ENCODE peak calls at places on chromosomes 7 and 10, in four cellular contexts. H is nephron progenitor cell; U is left ventricle myocardium inferior; K is CD4-positive, alpha-beta T cell. V is an unnamed sample.

GRCh38 chr7:3995187-3995586 is 686.9 kb upstream of the FOXK1 start:
- DNase-seq in U (no peak), K (no peak), H (no peak), V (no peak)

GRCh38 chr7:13850185-13850752 is 139.2 kb downstream of the ETV1 start:
- DNase-seq in H (no peak), K (peak), U (no peak), V (no peak)

GRCh38 chr7:68429376-68430117 is 1168.7 kb upstream of the AUTS2 start:
- DNase-seq in K (no peak), U (no peak), H (no peak), V (no peak)

GRCh38 chr10:77970869-77971803 is 44.6 kb upstream of the DLG5 start:
- DNase-seq in H (no peak), K (no peak), U (peak), V (no peak)

GRCh38 chr10:59465089-59465488 is 102.7 kb upstream of the FAM13C start:
- DNase-seq in H (no peak), U (no peak), K (no peak), V (no peak)

GRCh38 chr10:101561068-101561915 is 26.8 kb downstream of the POLL start:
- DNase-seq in K (no peak), H (no peak), U (no peak), V (no peak)

GRCh38 chr7:158734861-158735260 is 30.3 kb upstream of the NCAPG2 start:
- DNase-seq in K (no peak), U (no peak), H (no peak), V (no peak)

GRCh38 chr7:149855368-149856305 is 17.5 kb downstream of the ZNF862 start:
- DNase-seq in U (no peak), H (no peak), K (no peak), V (no peak)

GRCh38 chr10:30282226-30282625 is 66.9 kb downstream of the MTPAP start:
- DNase-seq in U (no peak), K (no peak), H (no peak), V (no peak)

GRCh38 chr7:36280840-36281812 is 108.5 kb upstream of the ANLN start:
- DNase-seq in K (no peak), H (peak), U (peak), V (no peak)

GRCh38 chr7:144388950-144389349 is 14.5 kb downstream of the NOBOX start:
- DNase-seq in U (no peak), K (no peak), H (no peak), V (no peak)

GRCh38 chr10:103696411-103697145 is 158.8 kb downstream of the SH3PXD2A start:
- DNase-seq in K (peak), H (peak), U (peak), V (no peak)

GRCh38 chr7:8605227-8605626 is 171.8 kb downstream of the NXPH1 start:
- DNase-seq in U (no peak), H (no peak), K (no peak), V (no peak)

DNA sequence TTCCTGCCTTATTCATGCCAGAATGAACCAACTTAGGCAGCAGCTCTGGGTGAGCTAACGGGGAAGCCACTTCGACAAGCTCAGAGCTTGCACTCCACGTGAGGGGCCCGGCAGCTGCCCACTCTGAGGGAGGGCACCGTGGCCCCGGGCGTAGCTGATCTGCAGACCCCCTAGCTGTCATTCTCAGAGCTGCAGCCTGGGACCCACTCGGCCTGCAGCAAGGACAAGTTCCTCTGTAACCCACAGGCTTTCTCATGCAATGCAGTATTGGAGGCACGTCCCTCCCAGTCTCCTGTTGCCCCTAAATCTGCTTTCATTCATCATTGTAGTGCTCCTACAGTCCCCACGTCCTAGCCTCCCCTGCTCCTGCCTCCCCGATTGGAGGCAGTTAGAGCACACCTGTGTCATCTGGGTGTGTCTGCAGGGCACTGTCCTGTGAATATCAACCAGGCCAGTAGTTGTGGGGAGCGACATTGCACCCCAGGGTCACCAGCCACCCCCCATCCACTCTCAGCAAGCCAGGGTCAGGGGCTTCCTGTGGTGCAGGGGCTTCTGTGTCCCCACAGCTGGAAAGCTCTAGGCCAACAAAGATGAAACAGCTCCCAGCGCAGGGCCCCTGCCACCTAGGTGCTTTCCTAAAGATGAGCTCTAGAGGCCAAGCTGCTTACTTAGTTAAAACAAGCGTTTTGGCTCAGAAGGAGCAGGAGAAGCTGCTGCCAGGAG is 333.7 kb downstream of the ADARB2 start:
- DNase-seq in U (no peak), H (no peak), K (no peak), V (no peak)
- TF ChIP-seq CTCF in U (no peak), H (peak), K (no peak), V (peak)

GRCh38 chr10:97531401-97531985 is 32.8 kb downstream of the UBTD1 start:
- DNase-seq in H (no peak), U (no peak), K (no peak), V (no peak)
- TF ChIP-seq CTCF in H (no peak), U (no peak), K (no peak), V (no peak)

DNA sequence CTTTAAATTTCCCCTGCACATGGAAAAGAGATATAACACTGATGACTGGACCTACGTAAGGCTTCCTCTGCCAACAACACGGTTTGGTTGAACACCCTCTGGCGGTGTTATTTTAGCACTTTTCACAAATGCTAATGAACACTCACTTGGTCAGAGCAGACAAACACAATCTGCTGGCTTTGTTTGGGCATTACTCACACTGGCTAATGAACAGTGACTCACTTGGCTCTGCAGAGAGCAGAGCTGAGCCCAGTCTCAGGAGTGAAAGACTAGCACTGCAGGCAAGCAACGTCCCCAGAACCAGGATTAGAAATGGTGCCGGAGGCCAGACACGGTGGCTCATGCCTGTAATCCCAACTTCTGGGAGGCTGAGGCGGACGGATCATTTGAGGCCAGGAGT is 430.8 kb downstream of the PLXNA4 start:
- DNase-seq in H (no peak), U (peak), K (no peak), V (no peak)
- TF ChIP-seq CTCF in H (no peak), U (peak), K (no peak), V (no peak)

GRCh38 chr7:115704884-115705283 is 325.7 kb downstream of the TFEC start:
- DNase-seq in U (no peak), H (no peak), K (no peak), V (no peak)

GRCh38 chr7:115709664-115710063 is 320.9 kb downstream of the TFEC start:
- DNase-seq in K (no peak), H (no peak), U (no peak), V (no peak)

GRCh38 chr7:115707684-115708341 is 322.8 kb downstream of the TFEC start:
- DNase-seq in H (no peak), U (no peak), K (no peak), V (no peak)

DNA sequence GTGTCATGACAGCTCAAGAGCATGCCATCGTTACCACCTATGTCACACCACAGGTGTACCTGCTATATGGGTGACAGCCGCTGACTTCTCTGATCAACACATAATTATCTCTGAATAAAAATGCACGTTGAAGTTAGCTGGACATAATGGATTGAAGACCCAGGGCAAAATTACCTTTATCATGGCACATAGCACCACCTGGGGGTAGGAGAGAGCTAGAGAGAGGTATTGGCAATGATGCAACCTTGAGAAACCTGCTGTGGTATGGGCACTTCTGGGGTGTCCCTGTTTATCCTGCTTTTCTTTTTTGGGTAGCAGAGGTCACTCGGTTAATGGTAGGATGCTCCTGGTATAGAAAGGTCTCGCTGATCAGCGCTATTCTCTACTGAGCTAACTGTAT is 323.3 kb downstream of the TFEC start:
- DNase-seq in H (no peak), K (no peak), U (no peak), V (no peak)
- TF ChIP-seq CTCF in H (peak), K (no peak), U (peak), V (peak)

GRCh38 chr7:33251261-33251660 is 121.9 kb downstream of the BBS9 start:
- DNase-seq in U (no peak), H (no peak), K (no peak), V (no peak)
- TF ChIP-seq CTCF in U (no peak), H (no peak), K (no peak), V (no peak)

GRCh38 chr10:812787-813186 is 118.7 kb downstream of the LARP4B start:
- DNase-seq in K (no peak), U (no peak), H (no peak), V (no peak)

GRCh38 chr10:811781-812180 is 119.7 kb downstream of the LARP4B start:
- DNase-seq in K (no peak), H (no peak), U (no peak), V (no peak)

GRCh38 chr10:811379-811778 is 120.1 kb downstream of the LARP4B start:
- DNase-seq in U (no peak), H (no peak), K (no peak), V (no peak)

GRCh38 chr10:809671-810350 is 120.3 kb upstream of the DIP2C start:
- DNase-seq in H (no peak), K (no peak), U (peak), V (no peak)

GRCh38 chr10:810351-810846 is 120.9 kb upstream of the DIP2C start:
- DNase-seq in H (no peak), U (no peak), K (no peak), V (no peak)
- TF ChIP-seq CTCF in H (no peak), U (peak), K (no peak), V (peak)

GRCh38 chr10:48649349-48649944 is 35.2 kb upstream of the WDFY4 start:
- DNase-seq in U (no peak), H (no peak), K (no peak), V (no peak)
- TF ChIP-seq CTCF in U (no peak), H (no peak), K (no peak), V (no peak)

GRCh38 chr7:20111821-20112542 is 105.2 kb downstream of the MACC1 start:
- DNase-seq in H (no peak), K (no peak), U (no peak), V (no peak)

GRCh38 chr7:20113423-20114027 is 103.7 kb downstream of the MACC1 start:
- DNase-seq in K (no peak), U (no peak), H (no peak), V (no peak)

GRCh38 chr7:20112646-20113045 is 104.5 kb downstream of the MACC1 start:
- DNase-seq in K (no peak), H (no peak), U (no peak), V (no peak)

GRCh38 chr7:20116869-20117268 is 100.3 kb downstream of the MACC1 start:
- DNase-seq in H (no peak), K (no peak), U (no peak), V (no peak)

GRCh38 chr7:20114463-20114862 is 102.7 kb downstream of the MACC1 start:
- DNase-seq in H (no peak), K (no peak), U (no peak), V (no peak)
- TF ChIP-seq CTCF in H (no peak), K (no peak), U (no peak), V (no peak)

GRCh38 chr10:75187961-75188426 is 22.6 kb upstream of the VDAC2 start:
- DNase-seq in K (peak), H (peak), U (no peak), V (peak)
- TF ChIP-seq CTCF in K (peak), H (peak), U (peak), V (peak)

GRCh38 chr7:45217358-45217757 is 59.8 kb downstream of the RAMP3 start:
- DNase-seq in H (peak), K (no peak), U (no peak), V (no peak)
- TF ChIP-seq CTCF in H (peak), K (no peak), U (peak), V (peak)